ENCODE peak calls at places on chromosomes 12 and 14, in eight cellular contexts. K is endothelial cell, Q is GM20000, R is BJ, I is A549, J is CD14-positive monocyte, B is left lung, U is HFFc6. H is an unnamed sample.

GRCh38 chr14:70638416-70638815 is 3.3 kb upstream of the TTC9 start:
- DNase-seq in U (no peak), J (no peak), I (no peak), K (no peak), B (no peak), R (no peak), Q (no peak), H (no peak)

GRCh38 chr14:68910540-68910939 is 68.6 kb downstream of the ACTN1 start:
- DNase-seq in I (no peak), K (no peak), R (no peak), J (no peak), U (no peak), B (no peak), Q (no peak), H (no peak)

GRCh38 chr12:63396135-63396534 is 245.1 kb upstream of the AVPR1A start:
- DNase-seq in I (no peak), Q (peak; percentile 4), R (no peak), U (no peak), B (no peak), J (no peak), K (no peak), H (no peak)

GRCh38 chr14:57692671-57693070 is 173.2 kb downstream of the SLC35F4 start:
- DNase-seq in R (peak; percentile 8), J (no peak), U (peak; percentile 43), B (no peak), K (no peak), I (peak; percentile 65), Q (no peak), H (no peak)

GRCh38 chr12:19608039-19608438 is 168.7 kb downstream of the AEBP2 start:
- DNase-seq in R (no peak), B (no peak), Q (no peak), U (no peak), I (no peak), K (no peak), J (no peak), H (no peak)

GRCh38 chr12:47896633-47897032 is 8.2 kb downstream of the VDR start:
- DNase-seq in J (no peak), I (peak; percentile 41), B (no peak), Q (no peak), U (no peak), K (no peak), R (no peak), H (no peak)

GRCh38 chr12:4828176-4828575 is 81.5 kb upstream of the KCNA1 start:
- DNase-seq in J (no peak), K (no peak), I (no peak), R (no peak), Q (no peak), B (no peak), U (no peak), H (no peak)

GRCh38 chr14:57918791-57919190 is 52.9 kb upstream of the SLC35F4 start:
- DNase-seq in U (no peak), J (no peak), R (no peak), I (no peak), K (no peak), B (no peak), Q (no peak), H (no peak)

GRCh38 chr14:75554482-75554881 is 23.9 kb upstream of the FLVCR2 start:
- DNase-seq in J (no peak), I (no peak), B (peak; percentile 25), Q (no peak), K (no peak), U (no peak), R (no peak), H (no peak)

GRCh38 chr14:22812744-22813143 is 2.5 kb downstream of the SLC7A7 start:
- DNase-seq in K (no peak), B (no peak), J (no peak), R (no peak), I (no peak), U (no peak), Q (no peak), H (no peak)

GRCh38 chr12:109573914-109574244 is 285 bp downstream of the MVK start:
- DNase-seq in U (no peak), K (no peak), J (no peak), I (no peak), R (no peak), Q (no peak), B (no peak), H (no peak)

GRCh38 chr12:128140551-128140950 is 126.4 kb upstream of the TMEM132C start:
- DNase-seq in U (no peak), R (no peak), B (no peak), J (no peak), I (peak; percentile 36), K (no peak), Q (no peak), H (no peak)

GRCh38 chr12:105561981-105562726 is 231.7 kb downstream of the C12orf75 start:
- DNase-seq in Q (no peak), J (no peak), U (peak; percentile 66), R (peak; percentile 15), B (peak; percentile 35), K (no peak), I (peak; percentile 89), H (no peak)
- TF ChIP-seq CTCF in Q (no peak), J (no peak), U (peak; percentile 22), R (no peak), B (no peak), K (no peak), I (no peak), H (no peak)

GRCh38 chr12:23245186-23245585 is 620.2 kb downstream of the ETNK1 start:
- DNase-seq in R (no peak), U (no peak), J (no peak), Q (no peak), I (no peak), K (no peak), B (no peak), H (no peak)
- TF ChIP-seq CTCF in R (no peak), U (no peak), J (no peak), Q (no peak), I (no peak), K (no peak), B (no peak), H (no peak)

GRCh38 chr12:56103823-56104108 is 593 bp upstream of the PA2G4 start:
- DNase-seq in J (no peak), U (no peak), R (no peak), Q (no peak), K (no peak), B (no peak), I (no peak), H (no peak)

GRCh38 chr12:56103066-56103711 is 1.2 kb upstream of the PA2G4 start:
- DNase-seq in B (no peak), U (no peak), J (no peak), Q (no peak), K (no peak), R (no peak), I (no peak), H (no peak)

GRCh38 chr12:56104109-56104814 is at the start of gene PA2G4:
- DNase-seq in I (peak; percentile 99), K (peak; percentile 97), U (peak; percentile 99), J (peak; percentile 93), Q (peak; percentile 93), R (peak; percentile 97), B (peak; percentile 99), H (peak; percentile 96)

GRCh38 chr12:56105503-56105902 is 1.1 kb downstream of the PA2G4 start:
- DNase-seq in I (no peak), R (no peak), B (no peak), U (no peak), K (no peak), J (no peak), Q (no peak), H (no peak)

GRCh38 chr12:56104815-56105476 is 587 bp downstream of the PA2G4 start:
- DNase-seq in Q (no peak), U (no peak), B (peak; percentile 60), K (peak; percentile 36), I (peak; percentile 31), J (no peak), R (no peak), H (no peak)
- TF ChIP-seq CTCF in Q (no peak), U (peak; percentile 15), B (no peak), K (no peak), I (no peak), J (no peak), R (peak; percentile 15), H (peak; percentile 6)

GRCh38 chr14:53964249-53964648 is 7.6 kb upstream of the BMP4 start:
- DNase-seq in U (no peak), J (no peak), Q (no peak), K (no peak), R (no peak), I (no peak), B (no peak), H (no peak)

GRCh38 chr14:53968756-53969155 is 12.1 kb upstream of the BMP4 start:
- DNase-seq in I (no peak), U (no peak), K (no peak), B (no peak), J (no peak), R (no peak), Q (no peak), H (no peak)

GRCh38 chr14:53967606-53968005 is 11.0 kb upstream of the BMP4 start:
- DNase-seq in K (no peak), I (no peak), R (no peak), Q (no peak), U (no peak), B (no peak), J (no peak), H (no peak)

GRCh38 chr14:53962954-53963490 is 6.4 kb upstream of the BMP4 start:
- DNase-seq in Q (no peak), J (no peak), R (no peak), K (no peak), B (no peak), U (no peak), I (no peak), H (no peak)

GRCh38 chr14:53963491-53964227 is 7.0 kb upstream of the BMP4 start:
- DNase-seq in I (peak; percentile 48), K (peak; percentile 57), R (no peak), U (no peak), Q (no peak), B (peak; percentile 59), J (no peak), H (peak; percentile 51)
- TF ChIP-seq CTCF in I (peak; percentile 20), K (peak; percentile 38), R (peak; percentile 51), U (peak; percentile 59), Q (no peak), B (no peak), J (no peak), H (peak; percentile 72)

DNA sequence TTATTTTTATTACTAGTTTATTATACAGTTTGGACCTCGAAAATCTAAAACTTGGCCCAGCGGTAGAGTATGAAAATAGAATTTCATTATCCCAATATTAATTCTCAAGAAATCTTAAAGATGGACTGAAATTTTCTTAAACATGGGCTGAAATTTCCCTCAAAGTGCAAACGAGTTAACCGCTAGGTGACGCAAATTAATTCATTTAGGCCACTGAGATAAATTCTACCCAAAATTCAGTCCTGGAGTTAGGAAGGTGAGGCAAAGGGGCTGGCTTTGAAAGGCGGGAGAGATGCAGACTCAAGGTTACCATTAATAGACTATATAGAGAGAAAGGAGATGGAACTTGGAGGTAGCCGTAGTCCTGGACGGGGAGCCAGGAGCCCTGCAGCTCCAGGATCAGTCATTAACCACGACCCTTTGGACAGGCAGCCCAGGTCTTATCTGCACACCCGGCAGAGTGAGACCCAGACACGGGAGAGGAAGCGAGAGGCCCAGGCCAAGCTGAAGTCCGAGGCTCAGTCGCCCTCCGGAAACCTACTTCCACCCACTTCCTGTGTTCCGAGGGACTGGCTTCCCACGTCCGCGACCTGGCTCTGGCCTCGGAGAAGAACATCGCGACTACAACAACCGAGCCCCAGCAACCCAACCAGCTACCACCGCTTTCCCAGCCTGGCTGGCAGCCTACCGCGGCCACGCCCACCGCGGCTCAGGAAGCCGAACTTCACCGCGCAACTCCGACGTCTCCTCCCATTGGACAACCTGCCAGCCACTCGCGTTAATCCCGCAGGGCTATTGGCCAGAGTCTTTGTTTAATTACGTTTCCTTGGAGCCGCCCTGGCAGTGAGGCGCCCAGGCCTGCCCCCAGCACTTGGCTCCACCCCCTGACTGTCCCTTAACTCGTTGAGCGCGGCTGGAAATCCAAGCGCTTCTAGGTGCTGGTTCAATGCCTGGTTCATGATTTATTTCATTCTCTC is at the start of gene EFCAB11:
- DNase-seq in R (peak; percentile 94), Q (peak; percentile 92), I (peak; percentile 97), B (peak; percentile 97), K (peak; percentile 92), U (peak; percentile 99), J (peak; percentile 95), H (peak; percentile 90)
- TF ChIP-seq CTCF in R (peak; percentile 18), Q (no peak), I (peak; percentile 9), B (no peak), K (peak; percentile 38), U (peak; percentile 73), J (no peak), H (peak; percentile 43)